ENCODE peak calls at places on chromosomes 13 and 19, in ten cellular contexts. B, V, R, J, K, D, F, E, A and G are unnamed samples.

GRCh38 chr19:12230751-12231733 is 63.6 kb downstream of the ZNF44 start:
- DNase-seq in B (no peak), V (no peak), R (no peak), J (no peak), K (no peak), D (no peak), F (peak; percentile 3), E (peak; percentile 32), A (no peak), G (peak; percentile 10)

GRCh38 chr19:32448026-32448425 is 42.5 kb downstream of the DPY19L3 start:
- DNase-seq in B (no peak), V (no peak), R (no peak), J (no peak), K (no peak), D (no peak), F (no peak), E (no peak), A (no peak), G (no peak)

GRCh38 chr13:113491418-113491883 is 940 bp upstream of the DCUN1D2 start:
- DNase-seq in B (no peak), V (no peak), R (no peak), J (no peak), K (no peak), D (peak; percentile 37), F (peak; percentile 23), E (peak; percentile 45), A (no peak), G (peak; percentile 32)

GRCh38 chr19:44718441-44719261 is 19.7 kb downstream of the CEACAM16 start:
- DNase-seq in B (no peak), V (peak; percentile 93), R (peak; percentile 7), J (peak; percentile 56), K (peak; percentile 96), D (peak; percentile 59), F (peak; percentile 89), E (peak; percentile 78), A (no peak), G (peak; percentile 47)

GRCh38 chr19:41308450-41309224 is 1.3 kb upstream of the CCDC97 start:
- DNase-seq in B (peak; percentile 95), V (peak; percentile 92), R (peak; percentile 69), J (peak; percentile 85), K (peak; percentile 92), D (peak; percentile 94), F (peak; percentile 94), E (peak; percentile 93), A (peak; percentile 73), G (peak; percentile 93)

GRCh38 chr19:2164020-2164988 is 571 bp downstream of the DOT1L start:
- DNase-seq in B (no peak), V (no peak), R (no peak), J (no peak), K (peak; percentile 26), D (peak; percentile 23), F (no peak), E (no peak), A (no peak), G (peak; percentile 47)

GRCh38 chr13:83077499-83077898 is 804.8 kb downstream of the SLITRK1 start:
- DNase-seq in B (no peak), V (no peak), R (no peak), J (no peak), K (no peak), D (no peak), F (no peak), E (no peak), A (no peak), G (no peak)

GRCh38 chr13:75788494-75788991 is 152.4 kb downstream of the LMO7 start:
- DNase-seq in B (no peak), V (peak; percentile 76), R (peak; percentile 85), J (peak; percentile 95), K (peak; percentile 58), D (peak; percentile 87), F (peak; percentile 74), E (no peak), A (no peak), G (peak; percentile 93)

GRCh38 chr19:7520131-7521051 is 2.0 kb upstream of the MCOLN1 start:
- DNase-seq in B (no peak), V (no peak), R (no peak), J (no peak), K (no peak), D (no peak), F (no peak), E (no peak), A (no peak), G (no peak)

GRCh38 chr13:53758946-53759345 is 730.3 kb downstream of the OLFM4 start:
- DNase-seq in B (no peak), V (no peak), R (no peak), J (no peak), K (no peak), D (no peak), F (no peak), E (no peak), A (no peak), G (no peak)

GRCh38 chr19:38478273-38478971 is 44.9 kb downstream of the RYR1 start:
- DNase-seq in B (no peak), V (peak; percentile 6), R (no peak), J (no peak), K (no peak), D (peak; percentile 7), F (peak; percentile 8), E (no peak), A (peak; percentile 35), G (no peak)

GRCh38 chr19:49147923-49148682 is 7.1 kb downstream of the HRC start:
- DNase-seq in B (no peak), V (no peak), R (no peak), J (no peak), K (no peak), D (no peak), F (no peak), E (no peak), A (no peak), G (no peak)

GRCh38 chr13:112772539-112772909 is 82.7 kb downstream of the ATP11A start:
- DNase-seq in B (no peak), V (no peak), R (no peak), J (no peak), K (no peak), D (no peak), F (no peak), E (no peak), A (no peak), G (no peak)

GRCh38 chr13:21690955-21691354 is 20.1 kb downstream of the FGF9 start:
- DNase-seq in B (no peak), V (no peak), R (no peak), J (no peak), K (no peak), D (no peak), F (no peak), E (no peak), A (no peak), G (no peak)

GRCh38 chr13:112350300-112350699 is 25.9 kb upstream of the SPACA7 start:
- DNase-seq in B (no peak), V (no peak), R (no peak), J (no peak), K (peak; percentile 95), D (no peak), F (no peak), E (no peak), A (no peak), G (no peak)

GRCh38 chr13:46860734-46861133 is 36.1 kb downstream of the HTR2A start:
- DNase-seq in B (no peak), V (no peak), R (no peak), J (no peak), K (no peak), D (no peak), F (no peak), E (no peak), A (no peak), G (no peak)

GRCh38 chr19:17052439-17052838 is 22.8 kb downstream of the HAUS8 start:
- DNase-seq in B (no peak), V (peak; percentile 74), R (no peak), J (no peak), K (peak; percentile 16), D (peak; percentile 72), F (peak; percentile 70), E (no peak), A (peak; percentile 22), G (peak; percentile 79)

GRCh38 chr19:38496116-38496515 is 62.6 kb downstream of the RYR1 start:
- DNase-seq in B (no peak), V (no peak), R (no peak), J (no peak), K (no peak), D (no peak), F (no peak), E (no peak), A (no peak), G (no peak)

DNA sequence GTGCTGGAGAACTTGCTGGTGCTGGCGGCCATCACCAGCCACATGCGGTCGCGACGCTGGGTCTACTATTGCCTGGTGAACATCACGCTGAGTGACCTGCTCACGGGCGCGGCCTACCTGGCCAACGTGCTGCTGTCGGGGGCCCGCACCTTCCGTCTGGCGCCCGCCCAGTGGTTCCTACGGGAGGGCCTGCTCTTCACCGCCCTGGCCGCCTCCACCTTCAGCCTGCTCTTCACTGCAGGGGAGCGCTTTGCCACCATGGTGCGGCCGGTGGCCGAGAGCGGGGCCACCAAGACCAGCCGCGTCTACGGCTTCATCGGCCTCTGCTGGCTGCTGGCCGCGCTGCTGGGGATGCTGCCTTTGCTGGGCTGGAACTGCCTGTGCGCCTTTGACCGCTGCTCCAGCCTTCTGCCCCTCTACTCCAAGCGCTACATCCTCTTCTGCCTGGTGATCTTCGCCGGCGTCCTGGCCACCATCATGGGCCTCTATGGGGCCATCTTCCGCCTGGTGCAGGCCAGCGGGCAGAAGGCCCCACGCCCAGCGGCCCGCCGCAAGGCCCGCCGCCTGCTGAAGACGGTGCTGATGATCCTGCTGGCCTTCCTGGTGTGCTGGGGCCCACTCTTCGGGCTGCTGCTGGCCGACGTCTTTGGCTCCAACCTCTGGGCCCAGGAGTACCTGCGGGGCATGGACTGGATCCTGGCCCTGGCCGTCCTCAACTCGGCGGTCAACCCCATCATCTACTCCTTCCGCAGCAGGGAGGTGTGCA is 587 bp downstream of the S1PR4 start:
- DNase-seq in B (no peak), V (no peak), R (no peak), J (no peak), K (no peak), D (no peak), F (no peak), E (no peak), A (no peak), G (no peak)
- H3K4me3 ChIP-seq in B (no peak overlapping the region), V (no peak overlapping the region), R (no peak overlapping the region), J (no peak overlapping the region), K (no peak overlapping the region), D (no peak overlapping the region), F (no peak overlapping the region), E (peak overlapping the region; percentile 33), A (no peak overlapping the region), G (no peak overlapping the region)

GRCh38 chr19:4722671-4723464 is 774 bp downstream of the DPP9 start:
- DNase-seq in B (no peak), V (peak; percentile 83), R (no peak), J (no peak), K (peak; percentile 17), D (peak; percentile 84), F (peak; percentile 89), E (no peak), A (no peak), G (peak; percentile 52)
- TF ChIP-seq CTCF in B (no peak), V (no peak), R (no peak), J (no peak), K (no peak), D (no peak), F (no peak), E (no peak), A (no peak), G (no peak)

GRCh38 chr13:33487575-33488243 is 202.2 kb upstream of the STARD13 start:
- DNase-seq in B (no peak), V (peak; percentile 65), R (no peak), J (no peak), K (no peak), D (peak; percentile 86), F (peak; percentile 68), E (no peak), A (no peak), G (peak; percentile 63)
- H3K4me3 ChIP-seq in B (no peak overlapping the region), V (peak overlapping the region; percentile 18), R (peak overlapping the region; percentile 26), J (no peak overlapping the region), K (no peak overlapping the region), D (peak overlapping the region; percentile 37), F (no peak overlapping the region), E (peak overlapping the region; percentile 44), A (no peak overlapping the region), G (no peak overlapping the region)

GRCh38 chr19:13804830-13805683 is 9.8 kb downstream of the ZSWIM4 start:
- DNase-seq in B (no peak), V (no peak), R (no peak), J (no peak), K (peak; percentile 23), D (no peak), F (no peak), E (no peak), A (no peak), G (no peak)
- TF ChIP-seq CTCF in B (peak; percentile 51), V (peak; percentile 16), R (peak; percentile 15), J (peak; percentile 23), K (no peak), D (peak; percentile 17), F (peak; percentile 32), E (peak; percentile 68), A (peak; percentile 59), G (no peak)